ENCODE peak calls at places on chromosomes 12 and 14, in four cellular contexts. L, B, O and N are unnamed samples.

GRCh38 chr14:86723254-86723624 is 1193.3 kb downstream of the FLRT2 start:
- DNase-seq in L (no peak), B (no peak), O (no peak), N (no peak)

GRCh38 chr12:103705927-103706326 is 118.9 kb downstream of the STAB2 start:
- DNase-seq in B (no peak), L (no peak), O (no peak), N (no peak)

GRCh38 chr14:38481939-38482678 is 226.2 kb upstream of the CLEC14A start:
- DNase-seq in L (no peak), B (no peak), O (no peak), N (no peak)

GRCh38 chr12:120453977-120454376 is 7.7 kb downstream of the GATC start:
- DNase-seq in B (peak), L (no peak), O (no peak), N (peak)

GRCh38 chr12:68106160-68106559 is 53.4 kb downstream of the IFNG start:
- DNase-seq in B (no peak), O (no peak), L (no peak), N (no peak)

GRCh38 chr12:124278389-124279101 is 16.3 kb upstream of the RFLNA start:
- DNase-seq in O (no peak), L (no peak), B (no peak), N (no peak)

GRCh38 chr14:96741151-96741977 is 55.8 kb upstream of the VRK1 start:
- DNase-seq in L (peak), O (no peak), B (peak), N (peak)

GRCh38 chr14:21241218-21241819 is 27.9 kb downstream of the HNRNPC start:
- DNase-seq in O (no peak), B (no peak), L (no peak), N (no peak)

GRCh38 chr12:12774791-12775190 is 10.7 kb upstream of the APOLD1 start:
- DNase-seq in B (no peak), O (no peak), L (no peak), N (no peak)

GRCh38 chr12:107200394-107200793 is 107.0 kb upstream of the CRY1 start:
- DNase-seq in B (no peak), O (no peak), L (no peak), N (no peak)

GRCh38 chr12:46219147-46219891 is 49.5 kb downstream of the SLC38A1 start:
- DNase-seq in O (no peak), B (no peak), L (no peak), N (no peak)

GRCh38 chr12:12506541-12506940 is 56.1 kb downstream of the DUSP16 start:
- DNase-seq in O (no peak), B (no peak), L (no peak), N (no peak)

GRCh38 chr14:71555654-71556559 is 376.3 kb upstream of the RGS6 start:
- DNase-seq in B (peak), L (peak), O (no peak), N (peak)

GRCh38 chr12:125015680-125016310 is 22.4 kb downstream of the BRI3BP start:
- DNase-seq in B (no peak), L (no peak), O (no peak), N (no peak)

GRCh38 chr14:67331368-67332125 is 28.1 kb downstream of the ATP6V1D start:
- DNase-seq in O (no peak), L (no peak), B (no peak), N (no peak)

GRCh38 chr14:54737132-54737711 is 165.4 kb downstream of the GCH1 start:
- DNase-seq in B (no peak), O (no peak), L (no peak), N (no peak)

GRCh38 chr12:108375986-108376663 is 37.0 kb upstream of the CMKLR1 start:
- DNase-seq in L (no peak), B (no peak), O (no peak), N (no peak)

GRCh38 chr12:109033239-109034196 is 12.7 kb upstream of the SVOP start:
- DNase-seq in L (no peak), B (no peak), O (no peak), N (no peak)

GRCh38 chr12:99455350-99456037 is 192.1 kb upstream of the GARIN6 start:
- DNase-seq in B (no peak), O (no peak), L (no peak), N (no peak)

GRCh38 chr12:107461222-107461980 is 224.2 kb upstream of the PWP1 start:
- DNase-seq in L (no peak), B (no peak), O (no peak), N (no peak)

GRCh38 chr12:31989987-31990386 is 30.8 kb downstream of the RESF1 start:
- DNase-seq in B (no peak), O (no peak), L (no peak), N (no peak)

GRCh38 chr12:114827460-114827859 is 143.5 kb upstream of the TBX3 start:
- DNase-seq in O (no peak), B (no peak), L (no peak), N (no peak)

GRCh38 chr12:31407562-31407961 is 81.6 kb upstream of the SINHCAF start:
- DNase-seq in L (no peak), B (peak), O (no peak), N (peak)

GRCh38 chr14:42673963-42674362 is 1067.3 kb downstream of the LRFN5 start:
- DNase-seq in L (no peak), B (no peak), O (no peak), N (no peak)

GRCh38 chr14:81169711-81170103 is 51.1 kb downstream of the GTF2A1 start:
- DNase-seq in L (peak), O (peak), B (no peak), N (peak)

GRCh38 chr14:50932592-50933500 is 11.4 kb downstream of the PYGL start:
- DNase-seq in L (no peak), B (no peak), O (no peak), N (no peak)

GRCh38 chr14:65103150-65103760 is 938 bp upstream of the MAX start:
- DNase-seq in L (no peak), B (no peak), O (no peak), N (peak)

GRCh38 chr12:2750185-2750584 is 44.6 kb upstream of the FKBP4 start:
- DNase-seq in L (no peak), B (no peak), O (no peak), N (no peak)

GRCh38 chr12:2752676-2753371 is 41.9 kb upstream of the FKBP4 start:
- DNase-seq in B (peak), L (peak), O (peak), N (peak)

GRCh38 chr12:2751230-2751629 is 43.5 kb upstream of the FKBP4 start:
- DNase-seq in B (no peak), L (no peak), O (no peak), N (no peak)

GRCh38 chr12:2753536-2753935 is 41.2 kb upstream of the FKBP4 start:
- DNase-seq in B (no peak), L (no peak), O (no peak), N (no peak)

DNA sequence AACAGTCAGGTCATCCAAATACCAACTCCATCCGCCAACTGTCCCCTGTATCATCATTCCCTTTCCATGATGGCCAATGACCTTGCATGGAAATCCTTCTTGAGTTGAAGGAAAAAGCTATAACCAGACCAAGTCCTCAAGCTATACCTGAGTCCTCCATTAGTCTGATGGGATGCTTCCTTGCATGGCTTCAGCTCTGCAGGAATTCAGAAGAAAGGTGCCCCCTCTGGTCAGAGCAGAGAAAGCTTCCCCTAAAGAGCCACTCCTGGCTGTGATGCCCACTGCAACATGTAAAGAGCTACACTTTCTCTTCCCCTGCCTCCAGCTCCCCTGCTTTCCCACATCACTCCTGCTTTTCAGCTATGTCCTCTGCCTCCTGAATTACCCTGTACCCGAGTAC is 43.1 kb upstream of the FKBP4 start:
- DNase-seq in O (no peak), L (no peak), B (no peak), N (no peak)
- TF ChIP-seq CTCF in O (no peak), L (no peak), B (no peak), N (no peak)

GRCh38 chr14:73723799-73724621 is 9.8 kb upstream of the PNMA1 start:
- DNase-seq in B (no peak), O (peak), L (no peak), N (no peak)
- TF ChIP-seq CTCF in B (no peak), O (peak), L (peak), N (no peak)

GRCh38 chr12:90253674-90254181 is 545.1 kb upstream of the ATP2B1 start:
- DNase-seq in B (peak), L (peak), O (peak), N (peak)
- TF ChIP-seq CTCF in B (no peak), L (no peak), O (no peak), N (peak)

DNA sequence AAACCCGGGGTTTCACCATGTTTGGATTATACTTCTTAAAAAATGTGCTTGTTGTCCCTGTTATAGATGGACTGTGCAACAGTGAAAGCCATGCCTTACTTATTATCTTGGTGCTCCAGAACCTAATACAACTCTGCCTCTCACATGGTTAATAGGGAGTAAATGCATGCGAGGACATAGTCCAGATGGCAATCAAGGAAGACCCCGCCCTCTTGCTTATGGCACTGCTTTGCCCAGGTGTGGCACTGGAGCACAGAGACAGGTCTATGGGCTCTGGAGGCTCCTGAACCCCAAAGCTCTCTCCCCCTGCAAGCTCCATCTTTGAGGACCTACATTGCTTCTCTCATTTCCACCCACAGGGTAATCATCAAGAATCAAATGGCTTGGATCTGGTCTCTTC is 162.1 kb upstream of the NTF3 start:
- DNase-seq in L (no peak), O (no peak), B (no peak), N (no peak)
- TF ChIP-seq CTCF in L (no peak), O (no peak), B (no peak), N (no peak)

DNA sequence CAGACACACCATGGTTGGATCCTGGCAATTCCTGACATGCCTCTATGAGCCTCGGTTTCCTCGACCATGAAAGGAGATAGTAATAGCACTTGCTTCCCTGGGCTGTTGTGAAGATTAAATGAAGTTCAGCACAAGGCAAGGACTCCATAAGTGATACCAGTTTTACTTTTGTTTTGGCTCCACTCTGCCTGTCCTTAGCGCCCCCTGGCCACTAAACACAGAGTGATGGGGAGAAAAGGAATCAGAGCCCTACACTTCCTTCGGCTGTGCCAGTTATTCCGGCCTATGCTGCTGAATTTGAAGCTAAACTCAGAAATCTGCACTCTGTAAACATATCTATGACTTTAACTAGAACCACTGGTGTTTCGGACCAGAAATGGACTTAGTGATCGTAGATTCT is 173.8 kb downstream of the C12orf75 start:
- DNase-seq in L (no peak), B (peak), O (no peak), N (no peak)
- TF ChIP-seq CTCF in L (no peak), B (peak), O (no peak), N (peak)

GRCh38 chr12:57086951-57087688 is 1.8 kb upstream of the NAB2 start:
- DNase-seq in L (peak), O (peak), B (peak), N (peak)

GRCh38 chr12:57089259-57090245 is 638 bp downstream of the NAB2 start:
- DNase-seq in L (peak), O (peak), B (peak), N (no peak)

GRCh38 chr12:57088442-57089258 is at the start of gene NAB2:
- DNase-seq in B (peak), O (peak), L (peak), N (peak)

GRCh38 chr12:57087689-57088441 is 1.0 kb upstream of the NAB2 start:
- DNase-seq in O (peak), L (peak), B (peak), N (peak)

GRCh38 chr12:57085999-57086950 is 2.6 kb upstream of the NAB2 start:
- DNase-seq in O (peak), L (peak), B (peak), N (peak)
- TF ChIP-seq CTCF in O (peak), L (no peak), B (peak), N (peak)

GRCh38 chr12:50102186-50102585 is 1.6 kb upstream of the GPD1 start:
- DNase-seq in L (no peak), O (no peak), B (no peak), N (no peak)

GRCh38 chr12:50102648-50103309 is 1.0 kb upstream of the GPD1 start:
- DNase-seq in O (no peak), L (no peak), B (no peak), N (peak)

GRCh38 chr12:50100561-50100960 is 3.2 kb upstream of the GPD1 start:
- DNase-seq in O (no peak), L (no peak), B (no peak), N (no peak)

GRCh38 chr12:50103351-50103750 is 457 bp upstream of the GPD1 start:
- DNase-seq in O (no peak), L (no peak), B (no peak), N (no peak)

DNA sequence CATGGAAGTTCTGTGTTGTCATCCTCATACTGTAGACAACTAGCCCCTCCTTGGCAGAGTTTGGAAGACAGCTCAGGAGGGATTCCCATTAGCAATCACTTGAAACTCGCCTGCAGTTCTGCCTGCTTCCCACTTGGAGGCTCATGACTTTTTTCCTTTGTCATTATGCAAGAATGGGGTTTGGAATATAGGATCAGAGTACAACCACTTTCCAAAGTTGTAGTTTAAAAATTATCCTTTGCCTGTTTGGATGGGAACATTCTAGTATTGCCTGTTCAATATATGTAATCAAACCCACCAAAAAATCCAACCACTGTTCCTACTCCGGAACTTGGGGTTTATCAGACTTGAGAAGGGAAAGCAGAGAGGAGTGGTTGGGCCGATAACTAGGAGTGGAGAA is 2.1 kb upstream of the GPD1 start:
- DNase-seq in O (no peak), B (no peak), L (no peak), N (no peak)
- TF ChIP-seq CTCF in O (peak), B (no peak), L (peak), N (no peak)

GRCh38 chr14:24390696-24391468 is 7.9 kb upstream of the NYNRIN start:
- DNase-seq in L (no peak), B (no peak), O (no peak), N (no peak)

GRCh38 chr14:24395609-24396580 is 2.9 kb upstream of the NYNRIN start:
- DNase-seq in O (no peak), B (no peak), L (no peak), N (no peak)

GRCh38 chr14:24389266-24389855 is 9.4 kb upstream of the NYNRIN start:
- DNase-seq in B (no peak), O (no peak), L (no peak), N (no peak)

GRCh38 chr14:24394275-24394674 is 4.5 kb upstream of the NYNRIN start:
- DNase-seq in B (no peak), O (no peak), L (no peak), N (no peak)

DNA sequence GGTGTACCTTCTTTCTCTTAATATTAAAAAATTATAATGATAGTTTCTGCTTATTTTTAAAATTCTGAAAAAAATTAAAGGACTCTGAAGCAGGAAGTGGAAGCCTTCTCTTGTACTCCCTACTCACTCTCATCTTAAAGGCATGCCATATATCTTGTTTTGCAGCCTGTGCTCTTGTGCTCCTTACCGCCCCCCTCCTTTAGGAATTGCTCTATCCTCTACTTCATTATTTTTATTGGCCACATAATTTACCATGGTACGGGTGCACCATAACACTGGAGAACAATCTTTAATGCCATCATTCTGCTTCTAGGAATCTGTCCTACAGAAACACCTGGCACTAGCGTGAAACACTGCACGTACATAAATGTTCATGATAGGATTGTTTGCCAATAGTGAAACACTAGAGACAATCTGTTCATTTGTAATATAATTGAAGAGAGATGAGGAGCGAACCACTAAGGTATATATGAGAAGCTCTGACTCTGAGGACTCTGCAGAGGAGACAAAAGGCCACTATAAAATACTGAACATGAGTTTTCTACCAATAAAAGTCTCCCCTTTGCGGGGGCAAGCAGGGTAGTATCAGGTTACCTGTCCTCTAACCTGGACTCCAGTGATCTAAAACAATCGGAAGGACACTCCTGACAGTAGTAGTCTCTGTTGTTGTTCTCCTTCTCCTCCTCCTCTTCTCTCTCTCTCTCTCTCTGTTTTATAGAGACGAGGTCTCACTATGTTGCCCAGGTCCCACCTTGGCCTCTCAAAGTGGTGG is 6.3 kb upstream of the NYNRIN start:
- DNase-seq in L (no peak), O (no peak), B (no peak), N (no peak)
- TF ChIP-seq CTCF in L (no peak), O (no peak), B (no peak), N (no peak)

DNA sequence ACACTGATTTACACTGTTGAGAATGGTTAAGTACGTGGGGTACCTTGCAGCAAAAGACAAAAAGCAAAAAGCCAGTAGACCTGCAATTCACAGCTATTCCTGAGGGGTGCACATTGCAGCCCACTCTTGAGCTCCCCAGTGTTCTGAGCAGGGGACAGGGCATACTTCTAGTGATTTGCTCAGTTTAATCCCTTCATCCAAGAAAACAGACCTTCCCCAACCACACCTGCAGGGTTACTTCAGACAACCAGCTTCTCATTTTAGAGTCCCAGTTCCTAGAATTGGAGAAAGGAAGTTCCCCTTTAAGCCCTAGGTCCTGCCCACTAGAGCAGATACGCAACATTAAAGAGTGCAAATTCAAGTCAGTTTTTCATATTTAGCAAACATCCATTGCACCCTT is 3.6 kb upstream of the WSB2 start:
- DNase-seq in L (no peak), O (no peak), B (peak), N (peak)
- TF ChIP-seq CTCF in L (no peak), O (no peak), B (no peak), N (no peak)

GRCh38 chr12:42586268-42586667 is 3.3 kb downstream of the PRICKLE1 start:
- DNase-seq in O (no peak), L (no peak), B (no peak), N (no peak)
- TF ChIP-seq CTCF in O (no peak), L (no peak), B (no peak), N (no peak)